ENCODE peak calls at places on chromosomes 1 and 21, in eight cellular contexts. B is Caki2; U is activated CD4-positive, alpha-beta T cell treated with anti-CD3 and anti-CD28 coated beads for 4 hours; Y is EH; M is anterior cingulate cortex; A is astrocyte of the cerebellum; O is neuronal stem cell; I is kidney glomerular epithelial cell. Z is an unnamed sample.

GRCh38 chr1:223269006-223269405 is 95.0 kb downstream of the SUSD4 start:
- DNase-seq in B (no peak), U (no peak), Y (no peak), M (no peak), A (no peak), O (no peak), I (no peak), Z (no peak)

GRCh38 chr1:19204665-19205266 is 5.3 kb downstream of the UBR4 start:
- DNase-seq in B (peak), U (no peak), Y (peak), M (no peak), A (no peak), O (no peak), I (no peak), Z (no peak)

GRCh38 chr1:28509705-28510349 is 4.0 kb downstream of the RCC1 start:
- DNase-seq in B (peak), U (peak), Y (peak), M (no peak), A (no peak), O (no peak), I (no peak), Z (peak)

GRCh38 chr1:167455786-167456446 is 62.4 kb downstream of the CD247 start:
- DNase-seq in B (no peak), U (peak), Y (peak), M (peak), A (no peak), O (peak), I (no peak), Z (peak)

GRCh38 chr1:40312238-40313205 is 4.6 kb downstream of the COL9A2 start:
- DNase-seq in B (no peak), U (no peak), Y (no peak), M (no peak), A (no peak), O (no peak), I (no peak), Z (peak)

GRCh38 chr1:172697463-172698100 is 38.7 kb downstream of the FASLG start:
- DNase-seq in B (no peak), U (peak), Y (no peak), M (no peak), A (no peak), O (no peak), I (no peak), Z (no peak)

GRCh38 chr1:23132033-23132432 is 36.6 kb downstream of the LUZP1 start:
- DNase-seq in B (no peak), U (no peak), Y (peak), M (no peak), A (no peak), O (no peak), I (no peak), Z (no peak)

GRCh38 chr1:248686815-248687214 is 15.8 kb downstream of the OR14I1 start:
- DNase-seq in B (no peak), U (no peak), Y (no peak), M (no peak), A (no peak), O (no peak), I (no peak), Z (no peak)

GRCh38 chr21:38814126-38815059 is 8.7 kb downstream of the ETS2 start:
- DNase-seq in B (no peak), U (no peak), Y (no peak), M (no peak), A (no peak), O (no peak), I (no peak), Z (no peak)

GRCh38 chr1:223242382-223242955 is 99.4 kb upstream of the TLR5 start:
- DNase-seq in B (no peak), U (no peak), Y (peak), M (no peak), A (no peak), O (no peak), I (no peak), Z (no peak)

GRCh38 chr1:172874950-172875349 is 175.8 kb downstream of the TNFSF18 start:
- DNase-seq in B (no peak), U (no peak), Y (no peak), M (no peak), A (no peak), O (no peak), I (peak), Z (no peak)

GRCh38 chr1:204319462-204319861 is 40.3 kb downstream of the PLEKHA6 start:
- DNase-seq in B (peak), U (no peak), Y (peak), M (no peak), A (no peak), O (no peak), I (peak), Z (no peak)

GRCh38 chr1:102891868-102892625 is 216.3 kb downstream of the COL11A1 start:
- DNase-seq in B (no peak), U (no peak), Y (peak), M (no peak), A (peak), O (no peak), I (peak), Z (no peak)

GRCh38 chr1:221435510-221435909 is 306.4 kb downstream of the DUSP10 start:
- DNase-seq in B (peak), U (no peak), Y (peak), M (no peak), A (no peak), O (peak), I (peak), Z (no peak)

GRCh38 chr1:56831874-56832693 is 12.9 kb upstream of the FYB2 start:
- DNase-seq in B (peak), U (peak), Y (peak), M (peak), A (peak), O (peak), I (peak), Z (peak)

GRCh38 chr1:53043271-53043670 is 18.7 kb upstream of the PODN start:
- DNase-seq in B (no peak), U (no peak), Y (peak), M (no peak), A (no peak), O (no peak), I (no peak), Z (no peak)

GRCh38 chr21:46000731-46001641 is 19.4 kb downstream of the COL6A1 start:
- DNase-seq in B (no peak), U (no peak), Y (no peak), M (no peak), A (no peak), O (no peak), I (no peak), Z (no peak)

GRCh38 chr1:150511551-150511950 is 3.6 kb downstream of the ECM1 start:
- DNase-seq in B (no peak), U (no peak), Y (no peak), M (no peak), A (no peak), O (no peak), I (no peak), Z (no peak)

GRCh38 chr1:22055463-22055862 is 3.0 kb downstream of the CDC42 start:
- DNase-seq in B (no peak), U (no peak), Y (peak), M (no peak), A (no peak), O (no peak), I (no peak), Z (no peak)

GRCh38 chr1:29655945-29656866 is 419.9 kb downstream of the PTPRU start:
- DNase-seq in B (peak), U (no peak), Y (no peak), M (no peak), A (no peak), O (no peak), I (no peak), Z (no peak)

GRCh38 chr1:18234790-18235242 is 127.2 kb downstream of the IGSF21 start:
- DNase-seq in B (peak), U (no peak), Y (no peak), M (no peak), A (no peak), O (peak), I (peak), Z (no peak)

GRCh38 chr1:178644308-178645120 is 80.5 kb upstream of the RALGPS2 start:
- DNase-seq in B (no peak), U (no peak), Y (peak), M (no peak), A (no peak), O (no peak), I (peak), Z (no peak)

GRCh38 chr1:5493708-5494390 is 498.4 kb downstream of the NPHP4 start:
- DNase-seq in B (no peak), U (no peak), Y (no peak), M (no peak), A (no peak), O (no peak), I (no peak), Z (no peak)

GRCh38 chr1:53398585-53399365 is 60.4 kb upstream of the DMRTB1 start:
- DNase-seq in B (no peak), U (no peak), Y (no peak), M (no peak), A (no peak), O (no peak), I (no peak), Z (no peak)

GRCh38 chr1:53470155-53470554 is 11.0 kb downstream of the DMRTB1 start:
- DNase-seq in B (no peak), U (no peak), Y (peak), M (peak), A (peak), O (peak), I (peak), Z (no peak)

GRCh38 chr21:42102946-42103345 is 31.8 kb downstream of the UMODL1 start:
- DNase-seq in B (no peak), U (no peak), Y (no peak), M (no peak), A (no peak), O (no peak), I (no peak), Z (no peak)

Z was measured in stimulated activated naive CD4-positive, alpha-beta T cell treated with Interleukin-2 at 50 U/mL for 16 hours.